ENCODE peak calls at places on chromosomes 6 and 20, in five cellular contexts. O is endodermal cell, L is H1, S is fibroblast of lung, D is SK-N-SH. E is an unnamed sample.

GRCh38 chr6:149545258-149545753 is 537 bp downstream of the PPIL4 start:
- DNase-seq in O (peak; percentile 67), L (no peak), S (peak; percentile 77), D (peak; percentile 43), E (no peak)

GRCh38 chr20:48686238-48687096 is 141.3 kb downstream of the PREX1 start:
- DNase-seq in O (peak; percentile 63), L (no peak), S (peak; percentile 50), D (peak; percentile 53), E (no peak)

GRCh38 chr20:36885355-36885754 is 9.4 kb downstream of the TLDC2 start:
- DNase-seq in O (no peak), L (no peak), S (peak; percentile 29), D (no peak), E (no peak)

GRCh38 chr6:34248198-34248726 is 544 bp downstream of the SMIM29 start:
- DNase-seq in O (peak; percentile 87), L (peak; percentile 76), S (peak; percentile 25), D (peak; percentile 65), E (no peak)

GRCh38 chr6:149586149-149586548 is 20.0 kb downstream of the GINM1 start:
- DNase-seq in O (no peak), L (no peak), S (no peak), D (no peak), E (no peak)

GRCh38 chr20:51529758-51530157 is 12.8 kb downstream of the NFATC2 start:
- DNase-seq in O (no peak), L (no peak), S (peak; percentile 48), D (no peak), E (no peak)

GRCh38 chr20:20480689-20481088 is 112.8 kb downstream of the INSM1 start:
- DNase-seq in O (no peak), L (no peak), S (peak; percentile 73), D (no peak), E (no peak)

GRCh38 chr20:62632575-62632974 is 9.7 kb upstream of the SLCO4A1 start:
- DNase-seq in O (no peak), L (no peak), S (no peak), D (no peak), E (no peak)

GRCh38 chr6:6696867-6697531 is 108.5 kb downstream of the LY86 start:
- DNase-seq in O (peak; percentile 92), L (peak; percentile 88), S (peak; percentile 78), D (peak; percentile 45), E (peak; percentile 73)

GRCh38 chr6:63804381-63804956 is 168.9 kb downstream of the PHF3 start:
- DNase-seq in O (no peak), L (no peak), S (peak; percentile 65), D (peak; percentile 57), E (no peak)

GRCh38 chr20:48933017-48933766 is 11.7 kb downstream of the ARFGEF2 start:
- DNase-seq in O (peak; percentile 58), L (no peak), S (no peak), D (no peak), E (no peak)

GRCh38 chr20:42740191-42740870 is 449.4 kb downstream of the PTPRT start:
- DNase-seq in O (no peak), L (no peak), S (no peak), D (no peak), E (no peak)

GRCh38 chr6:109224994-109225393 is 129.7 kb downstream of the CEP57L1 start:
- DNase-seq in O (no peak), L (no peak), S (no peak), D (no peak), E (no peak)

GRCh38 chr6:6730831-6731230 is 142.3 kb downstream of the LY86 start:
- DNase-seq in O (no peak), L (no peak), S (peak; percentile 96), D (no peak), E (no peak)

GRCh38 chr6:49524541-49524940 is 24.8 kb downstream of the GLYATL3 start:
- DNase-seq in O (no peak), L (no peak), S (no peak), D (no peak), E (no peak)

GRCh38 chr6:48426636-48427035 is 315.6 kb upstream of the PTCHD4 start:
- DNase-seq in O (no peak), L (no peak), S (peak; percentile 95), D (no peak), E (no peak)

GRCh38 chr6:169078399-169079145 is 175.1 kb downstream of the THBS2 start:
- DNase-seq in O (no peak), L (no peak), S (no peak), D (no peak), E (no peak)

GRCh38 chr20:56412473-56412790 is 372 bp downstream of the CASS4 start:
- DNase-seq in O (no peak), L (no peak), S (no peak), D (no peak), E (no peak)

GRCh38 chr6:138963119-138963518 is 24.9 kb downstream of the REPS1 start:
- DNase-seq in O (no peak), L (no peak), S (no peak), D (no peak), E (no peak)

GRCh38 chr6:138787138-138787537 is 8.7 kb upstream of the ECT2L start:
- DNase-seq in O (no peak), L (no peak), S (no peak), D (no peak), E (no peak)

GRCh38 chr20:20495719-20496474 is 128.0 kb downstream of the INSM1 start:
- DNase-seq in O (no peak), L (no peak), S (no peak), D (no peak), E (no peak)

GRCh38 chr20:32523613-32524218 is 61.4 kb downstream of the NOL4L start:
- DNase-seq in O (no peak), L (no peak), S (no peak), D (peak; percentile 19), E (no peak)

GRCh38 chr6:10763006-10763405 is 15.4 kb downstream of the TMEM14B start:
- DNase-seq in O (no peak), L (no peak), S (peak; percentile 87), D (no peak), E (no peak)

GRCh38 chr6:119027465-119027864 is 51.0 kb downstream of the FAM184A start:
- DNase-seq in O (no peak), L (no peak), S (no peak), D (no peak), E (no peak)

GRCh38 chr20:47357296-47358051 is 975 bp upstream of the ZMYND8 start:
- DNase-seq in O (peak; percentile 94), L (peak; percentile 84), S (peak; percentile 91), D (peak; percentile 42), E (no peak)

GRCh38 chr20:1939270-1939595 is 44.0 kb downstream of the SIRPA start:
- DNase-seq in O (no peak), L (no peak), S (no peak), D (no peak), E (no peak)

GRCh38 chr6:161137839-161138544 is 135.9 kb downstream of the AGPAT4 start:
- DNase-seq in O (no peak), L (no peak), S (peak; percentile 23), D (no peak), E (no peak)

GRCh38 chr20:49867453-49868215 is 47.7 kb downstream of the SPATA2 start:
- DNase-seq in O (peak; percentile 72), L (no peak), S (no peak), D (no peak), E (no peak)

GRCh38 chr6:41638801-41639555 is 710 bp downstream of the MDFI start:
- DNase-seq in O (peak; percentile 85), L (peak; percentile 81), S (peak; percentile 33), D (peak; percentile 54), E (no peak)

GRCh38 chr6:33410711-33411631 is at the start of gene PHF1:
- DNase-seq in O (no peak), L (peak; percentile 74), S (peak; percentile 85), D (peak; percentile 94), E (no peak)

GRCh38 chr6:72422126-72422680 is 199.7 kb upstream of the KCNQ5 start:
- DNase-seq in O (no peak), L (no peak), S (no peak), D (no peak), E (no peak)

GRCh38 chr6:71294121-71294523 is 5.5 kb downstream of the OGFRL1 start:
- DNase-seq in O (no peak), L (no peak), S (peak; percentile 90), D (no peak), E (no peak)

GRCh38 chr6:31053873-31054272 is 43.6 kb downstream of the MUC22 start:
- DNase-seq in O (no peak), L (no peak), S (no peak), D (no peak), E (no peak)

GRCh38 chr20:48325656-48326433 is 502.0 kb downstream of the PREX1 start:
- DNase-seq in O (no peak), L (no peak), S (no peak), D (no peak), E (no peak)

GRCh38 chr6:14452567-14453527 is 335.3 kb downstream of the CD83 start:
- DNase-seq in O (no peak), L (no peak), S (no peak), D (no peak), E (no peak)

GRCh38 chr6:142155895-142156757 is 9.1 kb downstream of the VTA1 start:
- DNase-seq in O (peak; percentile 45), L (no peak), S (peak; percentile 60), D (peak; percentile 10), E (no peak)

DNA sequence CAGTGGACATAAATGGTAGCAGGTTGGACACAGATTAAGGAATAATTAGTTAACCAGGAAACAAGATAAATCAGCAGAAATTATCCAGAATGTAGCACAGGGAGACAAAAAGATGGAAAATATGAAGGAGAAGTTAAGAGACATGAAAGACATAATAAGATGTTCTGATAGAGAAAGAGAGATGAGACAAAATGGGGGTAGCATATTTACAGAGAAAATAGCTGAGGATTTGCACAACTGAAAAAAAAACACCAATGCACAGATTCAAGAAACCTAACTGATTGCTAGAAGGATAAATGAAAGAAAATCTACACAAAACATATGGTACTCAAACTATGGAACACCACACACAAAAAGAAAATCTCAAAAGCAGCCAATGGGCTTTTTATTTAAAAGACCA is 34.6 kb upstream of the TBC1D22B start:
- DNase-seq in O (no peak), L (no peak), S (no peak), D (no peak), E (no peak)
- H3K9ac ChIP-seq in O (no peak overlapping the region), L (no peak overlapping the region), S (no peak overlapping the region), D (peak overlapping the region; percentile 38), E (no peak overlapping the region)

DNA sequence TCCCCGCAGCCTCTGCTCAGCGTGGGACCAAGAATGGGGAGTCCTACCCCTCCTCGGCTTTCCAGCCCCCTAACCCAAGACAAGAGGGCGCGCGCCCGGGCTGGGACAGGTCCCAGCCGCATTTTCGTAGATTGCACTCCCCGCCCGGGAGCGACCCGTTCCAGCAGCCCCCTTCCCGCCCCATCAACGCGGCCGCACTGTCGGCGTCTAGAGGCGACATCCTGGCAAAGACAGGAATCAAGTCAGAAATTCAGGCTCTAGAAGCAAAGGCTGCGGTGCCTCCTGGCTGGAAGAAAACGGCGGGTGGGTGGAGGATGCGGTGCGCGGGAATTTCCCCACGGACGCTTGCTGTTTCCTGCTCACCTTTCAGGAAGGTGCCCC is 957 bp downstream of the PROKR2 start:
- DNase-seq in O (no peak), L (peak; percentile 73), S (no peak), D (peak; percentile 55), E (no peak)
- H3K9ac ChIP-seq in O (no peak overlapping the region), L (peak overlapping the region; percentile 5), S (no peak overlapping the region), D (no peak overlapping the region), E (no peak overlapping the region)

GRCh38 chr6:52992980-52993379 is 2.1 kb downstream of the GSTA4 start:
- DNase-seq in O (no peak), L (no peak), S (peak; percentile 87), D (no peak), E (no peak)
- H3K9ac ChIP-seq in O (no peak overlapping the region), L (no peak overlapping the region), S (no peak overlapping the region), D (peak overlapping the region; percentile 98), E (peak overlapping the region; percentile 91)

GRCh38 chr20:64080813-64081619 is 1.1 kb downstream of the OPRL1 start:
- DNase-seq in O (no peak), L (no peak), S (no peak), D (no peak), E (no peak)
- H3K9ac ChIP-seq in O (no peak overlapping the region), L (no peak overlapping the region), S (no peak overlapping the region), D (no peak overlapping the region), E (no peak overlapping the region)